ENCODE peak calls at places on chromosome 5, in five cellular contexts. L is trophoblast cell, H is H9, T is H1, D is mesenchymal stem cell. K is an unnamed sample.

GRCh38 chr5:179805529-179806249 is 977 bp downstream of the MGAT4B start:
- DNase-seq in D (peak), T (no peak), L (no peak), H (peak), K (no peak)

GRCh38 chr5:66538531-66538930 is 57.7 kb upstream of the MAST4 start:
- DNase-seq in L (peak), D (no peak), T (no peak), H (no peak), K (no peak)

GRCh38 chr5:66207800-66208561 is 63.9 kb downstream of the SREK1 start:
- DNase-seq in L (peak), D (no peak), T (no peak), H (no peak), K (no peak)

GRCh38 chr5:80805038-80805437 is 150.3 kb upstream of the DHFR start:
- DNase-seq in D (no peak), L (peak), T (no peak), H (no peak), K (no peak)

GRCh38 chr5:170377027-170377426 is 12.1 kb downstream of the KCNMB1 start:
- DNase-seq in L (no peak), H (no peak), T (no peak), D (no peak), K (no peak)

GRCh38 chr5:137491121-137491520 is 8.0 kb downstream of the SPOCK1 start:
- DNase-seq in H (no peak), D (no peak), L (no peak), T (no peak), K (no peak)

GRCh38 chr5:173313311-173313710 is 14.9 kb downstream of the STC2 start:
- DNase-seq in D (no peak), H (no peak), T (no peak), L (no peak), K (no peak)

GRCh38 chr5:40502736-40503135 is 177.0 kb upstream of the PTGER4 start:
- DNase-seq in H (no peak), D (no peak), T (no peak), L (no peak), K (no peak)

GRCh38 chr5:74122979-74123575 is 497.1 kb downstream of the ARHGEF28 start:
- DNase-seq in D (no peak), L (no peak), T (no peak), H (no peak), K (no peak)

GRCh38 chr5:101897914-101898313 is 398.2 kb downstream of the SLCO4C1 start:
- DNase-seq in L (no peak), D (peak), H (peak), T (peak), K (no peak)

GRCh38 chr5:172795401-172795977 is 24.5 kb upstream of the DUSP1 start:
- DNase-seq in D (peak), H (no peak), T (no peak), L (peak), K (no peak)

GRCh38 chr5:87069974-87070608 is 197.6 kb upstream of the RASA1 start:
- DNase-seq in H (no peak), T (no peak), L (peak), D (peak), K (no peak)

GRCh38 chr5:34655354-34655991 is 655 bp upstream of the RAI14 start:
- DNase-seq in H (peak), L (peak), D (peak), T (peak), K (peak)

GRCh38 chr5:180624630-180625029 is 24.8 kb downstream of the FLT4 start:
- DNase-seq in T (no peak), H (no peak), D (no peak), L (no peak), K (no peak)

GRCh38 chr5:53303105-53303504 is 177.3 kb upstream of the FST start:
- DNase-seq in L (no peak), H (no peak), T (no peak), D (peak), K (no peak)

GRCh38 chr5:150400020-150400326 is 12.7 kb downstream of the CD74 start:
- DNase-seq in H (no peak), L (no peak), D (no peak), T (no peak), K (no peak)
- H3K27ac ChIP-seq in H (no peak), L (no peak), D (no peak), T (no peak), K (no peak)

GRCh38 chr5:90142531-90142930 is 267.0 kb downstream of the CETN3 start:
- DNase-seq in H (no peak), L (no peak), D (no peak), T (no peak), K (no peak)
- H2BK12ac ChIP-seq in H (no peak), L (no peak), D (no peak), T (no peak), K (no peak)

GRCh38 chr5:146890733-146891440 is 12.3 kb upstream of the PPP2R2B start:
- DNase-seq in L (no peak), H (no peak), T (no peak), D (peak), K (no peak)
- H3K27ac ChIP-seq in L (peak), H (no peak), T (no peak), D (no peak), K (no peak)

GRCh38 chr5:103638979-103639378 is 76.4 kb upstream of the NUDT12 start:
- DNase-seq in D (no peak), H (no peak), T (no peak), L (no peak), K (no peak)
- H2BK12ac ChIP-seq in D (no peak), H (no peak), T (no peak), L (no peak), K (no peak)

GRCh38 chr5:14407051-14407450 is 174.5 kb upstream of the OTULINL start:
- DNase-seq in L (no peak), T (no peak), D (no peak), H (no peak), K (no peak)
- H3K27ac ChIP-seq in L (no peak), T (no peak), D (peak), H (no peak), K (no peak)

GRCh38 chr5:5369051-5369450 is 53.4 kb upstream of the ICE1 start:
- DNase-seq in H (no peak), D (no peak), L (no peak), T (no peak), K (no peak)
- H2BK12ac ChIP-seq in H (no peak), D (no peak), L (no peak), T (no peak), K (no peak)

GRCh38 chr5:119316116-119316515 is 39.7 kb upstream of the TNFAIP8 start:
- DNase-seq in D (no peak), T (no peak), L (no peak), H (no peak), K (no peak)

GRCh38 chr5:119319890-119320289 is 35.9 kb upstream of the TNFAIP8 start:
- DNase-seq in H (no peak), L (no peak), T (no peak), D (no peak), K (no peak)

GRCh38 chr5:119319401-119319800 is 36.4 kb upstream of the TNFAIP8 start:
- DNase-seq in D (no peak), L (no peak), H (no peak), T (no peak), K (no peak)

GRCh38 chr5:119315516-119315949 is 40.3 kb upstream of the TNFAIP8 start:
- DNase-seq in D (no peak), L (no peak), H (no peak), T (no peak), K (no peak)

GRCh38 chr5:119318256-119318914 is 37.4 kb upstream of the TNFAIP8 start:
- DNase-seq in T (no peak), L (no peak), D (no peak), H (no peak), K (no peak)
- H3K27ac ChIP-seq in T (no peak), L (no peak), D (no peak), H (no peak), K (no peak)

K was measured in neuronal stem cell.